ENCODE peak calls at places on chromosomes 4 and X, in six cellular contexts. One of them, this sample, is unnamed.

GRCh38 chr4:22417408-22417807 is 98.5 kb downstream of the ADGRA3 start:
- DNase-seq in heart right ventricle: no peak
- DNase-seq in NCI-H146: no peak
- DNase-seq in osteocyte: no peak
- DNase-seq in mesendoderm: no peak
- DNase-seq in glomerular endothelial cell: no peak
- DNase-seq in this sample: no peak

GRCh38 chr4:83231620-83232056 is 53.0 kb downstream of the COQ2 start:
- DNase-seq in heart right ventricle: no peak
- DNase-seq in mesendoderm: no peak
- DNase-seq in NCI-H146: no peak
- DNase-seq in osteocyte: no peak
- DNase-seq in glomerular endothelial cell: no peak
- DNase-seq in this sample: no peak

GRCh38 chrX:63747331-63747730 is 37.7 kb downstream of the ARHGEF9 start:
- DNase-seq in glomerular endothelial cell: no peak
- DNase-seq in osteocyte: no peak
- DNase-seq in mesendoderm: no peak
- DNase-seq in heart right ventricle: no peak
- DNase-seq in NCI-H146: no peak
- DNase-seq in this sample: no peak

GRCh38 chr4:163959932-163960331 is 465.4 kb downstream of the TMA16 start:
- DNase-seq in NCI-H146: no peak
- DNase-seq in osteocyte: no peak
- DNase-seq in heart right ventricle: no peak
- DNase-seq in mesendoderm: no peak
- DNase-seq in glomerular endothelial cell: no peak
- DNase-seq in this sample: no peak

GRCh38 chr4:98484031-98484430 is 174.4 kb downstream of the TSPAN5 start:
- DNase-seq in mesendoderm: no peak
- DNase-seq in osteocyte: no peak
- DNase-seq in glomerular endothelial cell: no peak
- DNase-seq in NCI-H146: no peak
- DNase-seq in heart right ventricle: no peak
- DNase-seq in this sample: no peak

GRCh38 chrX:133666256-133666655 is 251.0 kb upstream of the GPC4 start:
- DNase-seq in glomerular endothelial cell: no peak
- DNase-seq in heart right ventricle: no peak
- DNase-seq in NCI-H146: no peak
- DNase-seq in osteocyte: no peak
- DNase-seq in mesendoderm: no peak
- DNase-seq in this sample: no peak

GRCh38 chr4:53476232-53477037 is 99.0 kb downstream of the FIP1L1 start:
- DNase-seq in mesendoderm: peak
- DNase-seq in glomerular endothelial cell: no peak
- DNase-seq in osteocyte: no peak
- DNase-seq in NCI-H146: no peak
- DNase-seq in heart right ventricle: no peak
- DNase-seq in this sample: no peak

GRCh38 chr4:80311130-80311529 is 24.4 kb upstream of the CFAP299 start:
- DNase-seq in NCI-H146: no peak
- DNase-seq in osteocyte: no peak
- DNase-seq in mesendoderm: no peak
- DNase-seq in glomerular endothelial cell: no peak
- DNase-seq in heart right ventricle: no peak
- DNase-seq in this sample: no peak

GRCh38 chr4:113784497-113785254 is 23.1 kb upstream of the CAMK2D start:
- DNase-seq in osteocyte: no peak
- DNase-seq in NCI-H146: no peak
- DNase-seq in heart right ventricle: no peak
- DNase-seq in mesendoderm: no peak
- DNase-seq in glomerular endothelial cell: peak
- DNase-seq in this sample: no peak

GRCh38 chr4:7698586-7698985 is 241.1 kb downstream of the AFAP1 start:
- DNase-seq in osteocyte: no peak
- DNase-seq in NCI-H146: no peak
- DNase-seq in mesendoderm: peak
- DNase-seq in glomerular endothelial cell: no peak
- DNase-seq in heart right ventricle: no peak
- DNase-seq in this sample: no peak

GRCh38 chr4:47368211-47368610 is 95.3 kb downstream of the COMMD8 start:
- DNase-seq in mesendoderm: no peak
- DNase-seq in glomerular endothelial cell: no peak
- DNase-seq in osteocyte: no peak
- DNase-seq in NCI-H146: no peak
- DNase-seq in heart right ventricle: no peak
- DNase-seq in this sample: no peak

GRCh38 chr4:152663203-152664066 is 16.4 kb downstream of the TMEM154 start:
- DNase-seq in heart right ventricle: no peak
- DNase-seq in mesendoderm: no peak
- DNase-seq in glomerular endothelial cell: no peak
- DNase-seq in NCI-H146: no peak
- DNase-seq in osteocyte: no peak
- DNase-seq in this sample: no peak

GRCh38 chr4:55409468-55410171 is 13.9 kb downstream of the TMEM165 start:
- DNase-seq in heart right ventricle: no peak
- DNase-seq in osteocyte: no peak
- DNase-seq in mesendoderm: peak
- DNase-seq in NCI-H146: no peak
- DNase-seq in glomerular endothelial cell: no peak
- DNase-seq in this sample: no peak

GRCh38 chr4:148849581-148849980 is 407.4 kb upstream of the NR3C2 start:
- DNase-seq in mesendoderm: no peak
- DNase-seq in osteocyte: no peak
- DNase-seq in heart right ventricle: no peak
- DNase-seq in NCI-H146: no peak
- DNase-seq in glomerular endothelial cell: no peak
- DNase-seq in this sample: no peak

GRCh38 chr4:29717658-29718057 is 1002.5 kb upstream of the PCDH7 start:
- DNase-seq in NCI-H146: no peak
- DNase-seq in mesendoderm: no peak
- DNase-seq in osteocyte: no peak
- DNase-seq in heart right ventricle: no peak
- DNase-seq in glomerular endothelial cell: no peak
- DNase-seq in this sample: no peak

GRCh38 chr4:70505152-70505748 is 13.1 kb upstream of the AMTN start:
- DNase-seq in NCI-H146: peak
- DNase-seq in mesendoderm: peak
- DNase-seq in heart right ventricle: peak
- DNase-seq in glomerular endothelial cell: no peak
- DNase-seq in osteocyte: no peak
- DNase-seq in this sample: no peak

GRCh38 chr4:30754021-30754420 is 33.9 kb downstream of the PCDH7 start:
- DNase-seq in heart right ventricle: no peak
- DNase-seq in osteocyte: no peak
- DNase-seq in glomerular endothelial cell: no peak
- DNase-seq in mesendoderm: no peak
- DNase-seq in NCI-H146: no peak
- DNase-seq in this sample: no peak

GRCh38 chr4:88178633-88179231 is 20.3 kb upstream of the ABCG2 start:
- DNase-seq in glomerular endothelial cell: no peak
- DNase-seq in NCI-H146: no peak
- DNase-seq in osteocyte: no peak
- DNase-seq in heart right ventricle: no peak
- DNase-seq in mesendoderm: peak
- DNase-seq in this sample: no peak

GRCh38 chrX:68837119-68837518 is 8.3 kb downstream of the EFNB1 start:
- DNase-seq in osteocyte: no peak
- DNase-seq in mesendoderm: no peak
- DNase-seq in NCI-H146: no peak
- DNase-seq in heart right ventricle: no peak
- DNase-seq in glomerular endothelial cell: no peak
- DNase-seq in this sample: no peak

GRCh38 chr4:70623301-70623700 is 5.2 kb upstream of the ENAM start:
- DNase-seq in osteocyte: no peak
- DNase-seq in heart right ventricle: no peak
- DNase-seq in mesendoderm: no peak
- DNase-seq in glomerular endothelial cell: no peak
- DNase-seq in NCI-H146: no peak
- DNase-seq in this sample: no peak

GRCh38 chrX:40314070-40314469 is 216.3 kb upstream of the BCOR start:
- DNase-seq in NCI-H146: peak
- DNase-seq in glomerular endothelial cell: no peak
- DNase-seq in osteocyte: no peak
- DNase-seq in heart right ventricle: no peak
- DNase-seq in mesendoderm: peak
- DNase-seq in this sample: no peak

GRCh38 chr4:4388418-4388817 is 1.5 kb downstream of the NSG1 start:
- DNase-seq in NCI-H146: no peak
- DNase-seq in osteocyte: no peak
- DNase-seq in heart right ventricle: no peak
- DNase-seq in glomerular endothelial cell: no peak
- DNase-seq in mesendoderm: no peak
- DNase-seq in this sample: no peak

GRCh38 chr4:26325191-26325590 is 4.4 kb downstream of the RBPJ start:
- DNase-seq in osteocyte: no peak
- DNase-seq in mesendoderm: peak
- DNase-seq in NCI-H146: peak
- DNase-seq in glomerular endothelial cell: no peak
- DNase-seq in heart right ventricle: no peak
- DNase-seq in this sample: no peak

GRCh38 chr4:83217721-83218522 is 66.7 kb downstream of the COQ2 start:
- DNase-seq in osteocyte: peak
- DNase-seq in NCI-H146: no peak
- DNase-seq in glomerular endothelial cell: no peak
- DNase-seq in mesendoderm: no peak
- DNase-seq in heart right ventricle: no peak
- DNase-seq in this sample: peak

GRCh38 chr4:100164808-100165760 is 25.2 kb downstream of the DDIT4L start:
- DNase-seq in mesendoderm: no peak
- DNase-seq in glomerular endothelial cell: no peak
- DNase-seq in osteocyte: no peak
- DNase-seq in heart right ventricle: no peak
- DNase-seq in NCI-H146: no peak
- DNase-seq in this sample: no peak

GRCh38 chr4:24266951-24267577 is 317.3 kb downstream of the DHX15 start:
- DNase-seq in osteocyte: no peak
- DNase-seq in heart right ventricle: no peak
- DNase-seq in glomerular endothelial cell: no peak
- DNase-seq in NCI-H146: no peak
- DNase-seq in mesendoderm: peak
- DNase-seq in this sample: peak

GRCh38 chrX:40158036-40158706 is 60.4 kb upstream of the BCOR start:
- DNase-seq in mesendoderm: peak
- DNase-seq in NCI-H146: peak
- DNase-seq in osteocyte: no peak
- DNase-seq in glomerular endothelial cell: no peak
- DNase-seq in heart right ventricle: no peak
- DNase-seq in this sample: no peak

GRCh38 chr4:159487284-159487747 is 384.4 kb downstream of the RAPGEF2 start:
- DNase-seq in mesendoderm: peak
- DNase-seq in glomerular endothelial cell: peak
- DNase-seq in NCI-H146: peak
- DNase-seq in osteocyte: no peak
- DNase-seq in heart right ventricle: no peak
- DNase-seq in this sample: peak

GRCh38 chrX:54540289-54540688 is 10.3 kb downstream of the GNL3L start:
- DNase-seq in NCI-H146: no peak
- DNase-seq in heart right ventricle: no peak
- DNase-seq in osteocyte: no peak
- DNase-seq in glomerular endothelial cell: no peak
- DNase-seq in mesendoderm: peak
- DNase-seq in this sample: no peak

GRCh38 chr4:188551156-188551555 is 411.9 kb downstream of the TRIML1 start:
- DNase-seq in NCI-H146: no peak
- DNase-seq in osteocyte: no peak
- DNase-seq in glomerular endothelial cell: no peak
- DNase-seq in heart right ventricle: no peak
- DNase-seq in mesendoderm: no peak
- DNase-seq in this sample: no peak

GRCh38 chrX:151712253-151712652 is 3.6 kb upstream of the FATE1 start:
- DNase-seq in osteocyte: no peak
- DNase-seq in NCI-H146: no peak
- DNase-seq in heart right ventricle: no peak
- DNase-seq in glomerular endothelial cell: no peak
- DNase-seq in mesendoderm: no peak
- DNase-seq in this sample: no peak

GRCh38 chr4:6687947-6688878 is 5.5 kb upstream of the S100P start:
- DNase-seq in osteocyte: no peak
- DNase-seq in mesendoderm: peak
- DNase-seq in glomerular endothelial cell: no peak
- DNase-seq in NCI-H146: no peak
- DNase-seq in heart right ventricle: no peak
- DNase-seq in this sample: no peak

GRCh38 chr4:186669159-186669720 is 54.4 kb downstream of the FAT1 start:
- DNase-seq in glomerular endothelial cell: no peak
- DNase-seq in NCI-H146: no peak
- DNase-seq in mesendoderm: peak
- DNase-seq in osteocyte: no peak
- DNase-seq in heart right ventricle: no peak
- DNase-seq in this sample: peak

GRCh38 chr4:22170353-22170752 is 221.8 kb upstream of the KCNIP4 start:
- DNase-seq in osteocyte: no peak
- DNase-seq in heart right ventricle: no peak
- DNase-seq in NCI-H146: no peak
- DNase-seq in mesendoderm: no peak
- DNase-seq in glomerular endothelial cell: no peak
- DNase-seq in this sample: no peak

GRCh38 chrX:80879143-80879542 is 69.5 kb upstream of the BRWD3 start:
- DNase-seq in osteocyte: no peak
- DNase-seq in heart right ventricle: no peak
- DNase-seq in mesendoderm: no peak
- DNase-seq in glomerular endothelial cell: no peak
- DNase-seq in NCI-H146: peak
- DNase-seq in this sample: no peak

GRCh38 chr4:11341337-11342043 is 87.2 kb downstream of the HS3ST1 start:
- DNase-seq in NCI-H146: no peak
- DNase-seq in glomerular endothelial cell: no peak
- DNase-seq in mesendoderm: no peak
- DNase-seq in heart right ventricle: no peak
- DNase-seq in osteocyte: no peak
- DNase-seq in this sample: no peak

GRCh38 chrX:136030357-136031225 is 45.4 kb downstream of the SLC9A6 start:
- DNase-seq in heart right ventricle: peak
- DNase-seq in glomerular endothelial cell: peak
- DNase-seq in osteocyte: no peak
- DNase-seq in NCI-H146: no peak
- DNase-seq in mesendoderm: no peak
- DNase-seq in this sample: no peak

GRCh38 chr4:6017030-6017429 is 1.2 kb downstream of the C4orf50 start:
- DNase-seq in heart right ventricle: no peak
- DNase-seq in glomerular endothelial cell: no peak
- DNase-seq in mesendoderm: no peak
- DNase-seq in osteocyte: no peak
- DNase-seq in NCI-H146: no peak
- DNase-seq in this sample: no peak